ENCODE peak calls at places on chromosomes 7 and 10, in four cellular contexts. F is vagina, M is astrocyte of the spinal cord, J is AG10803. P is an unnamed sample.

GRCh38 chr10:72094574-72094973 is 6.2 kb upstream of the SPOCK2 start:
- DNase-seq in M (no peak), F (no peak), J (no peak), P (no peak)

GRCh38 chr7:147803625-147804024 is 786.9 kb upstream of the C7orf33 start:
- DNase-seq in F (no peak), M (no peak), J (no peak), P (no peak)

GRCh38 chr7:92517626-92518025 is 10.7 kb downstream of the PEX1 start:
- DNase-seq in F (no peak), J (peak; percentile 9), M (peak; percentile 5), P (no peak)

GRCh38 chr7:424961-425793 is 94.5 kb downstream of the PDGFA start:
- DNase-seq in J (peak; percentile 2), F (no peak), M (no peak), P (peak; percentile 6)

GRCh38 chr10:484925-485661 is 204.4 kb downstream of the DIP2C start:
- DNase-seq in J (no peak), F (no peak), M (peak; percentile 41), P (peak; percentile 28)

GRCh38 chr7:23938937-23939552 is 229.0 kb downstream of the STK31 start:
- DNase-seq in M (peak; percentile 30), F (no peak), J (peak; percentile 43), P (peak; percentile 20)

GRCh38 chr10:16792675-16793074 is 24.5 kb downstream of the RSU1 start:
- DNase-seq in F (no peak), M (peak; percentile 79), J (peak; percentile 42), P (peak; percentile 2)

GRCh38 chr7:128115821-128116723 is 84.8 kb upstream of the LRRC4 start:
- DNase-seq in M (no peak), F (peak; percentile 77), J (no peak), P (no peak)

GRCh38 chr10:32295027-32295426 is 51.9 kb downstream of the EPC1 start:
- DNase-seq in M (no peak), F (no peak), J (no peak), P (no peak)

GRCh38 chr10:26555719-26556368 is 117.7 kb downstream of the APBB1IP start:
- DNase-seq in M (peak; percentile 29), J (peak; percentile 85), F (no peak), P (peak; percentile 89)

GRCh38 chr10:4205113-4205512 is 420.1 kb upstream of the KLF6 start:
- DNase-seq in M (no peak), J (no peak), F (no peak), P (no peak)

GRCh38 chr10:114538544-114538906 is 119.5 kb downstream of the ABLIM1 start:
- DNase-seq in F (no peak), M (no peak), J (no peak), P (no peak)

GRCh38 chr7:897086-897485 is 20.7 kb downstream of the GET4 start:
- DNase-seq in F (no peak), J (no peak), M (no peak), P (no peak)

GRCh38 chr10:124935946-124936345 is 6.0 kb upstream of the ZRANB1 start:
- DNase-seq in J (peak; percentile 12), F (no peak), M (no peak), P (no peak)

GRCh38 chr7:131035088-131035770 is 292.4 kb upstream of the MKLN1 start:
- DNase-seq in F (no peak), J (no peak), M (no peak), P (no peak)

GRCh38 chr10:24884316-24884715 is 68.1 kb downstream of the PRTFDC1 start:
- DNase-seq in J (peak; percentile 44), F (no peak), M (peak; percentile 37), P (no peak)

GRCh38 chr10:13893926-13894325 is 307.2 kb downstream of the PRPF18 start:
- DNase-seq in M (no peak), J (no peak), F (no peak), P (peak; percentile 52)

GRCh38 chr7:127392182-127392565 is 334 bp downstream of the ZNF800 start:
- DNase-seq in J (peak; percentile 71), F (no peak), M (peak; percentile 56), P (peak; percentile 35)

GRCh38 chr7:98265841-98266271 is 13.8 kb upstream of the TECPR1 start:
- DNase-seq in M (peak; percentile 33), J (peak; percentile 91), F (no peak), P (no peak)

GRCh38 chr10:77799352-77799751 is 127.2 kb downstream of the DLG5 start:
- DNase-seq in F (no peak), M (peak; percentile 54), J (peak; percentile 12), P (no peak)

GRCh38 chr10:53107711-53108110 is 335.1 kb upstream of the MBL2 start:
- DNase-seq in F (no peak), M (no peak), J (no peak), P (no peak)

GRCh38 chr7:69457912-69458491 is 140.3 kb upstream of the AUTS2 start:
- DNase-seq in F (no peak), J (peak; percentile 56), M (peak; percentile 5), P (peak; percentile 16)

GRCh38 chr10:125006921-125007391 is 65.0 kb downstream of the ZRANB1 start:
- DNase-seq in M (no peak), J (peak; percentile 92), F (no peak), P (no peak)

GRCh38 chr7:47150497-47151260 is 431.2 kb downstream of the TNS3 start:
- DNase-seq in F (no peak), J (no peak), M (no peak), P (no peak)

GRCh38 chr7:1105189-1105588 is 17.3 kb downstream of the GPER1 start:
- DNase-seq in M (no peak), J (no peak), F (no peak), P (no peak)

GRCh38 chr10:78911533-78912340 is 157.0 kb upstream of the ZMIZ1 start:
- DNase-seq in J (no peak), F (no peak), M (no peak), P (no peak)

GRCh38 chr7:116524609-116525297 is at the start of gene CAV1:
- DNase-seq in J (peak; percentile 94), M (peak; percentile 97), F (no peak), P (peak; percentile 93)

GRCh38 chr7:44286618-44287487 is 38.5 kb downstream of the CAMK2B start:
- DNase-seq in F (no peak), J (no peak), M (no peak), P (no peak)

GRCh38 chr7:138186951-138187351 is 110.7 kb downstream of the AKR1D1 start:
- DNase-seq in F (no peak), M (peak; percentile 93), J (peak; percentile 5), P (peak; percentile 14)

GRCh38 chr7:116170180-116170579 is 40.2 kb upstream of the TES start:
- DNase-seq in M (no peak), J (no peak), F (no peak), P (no peak)

DNA sequence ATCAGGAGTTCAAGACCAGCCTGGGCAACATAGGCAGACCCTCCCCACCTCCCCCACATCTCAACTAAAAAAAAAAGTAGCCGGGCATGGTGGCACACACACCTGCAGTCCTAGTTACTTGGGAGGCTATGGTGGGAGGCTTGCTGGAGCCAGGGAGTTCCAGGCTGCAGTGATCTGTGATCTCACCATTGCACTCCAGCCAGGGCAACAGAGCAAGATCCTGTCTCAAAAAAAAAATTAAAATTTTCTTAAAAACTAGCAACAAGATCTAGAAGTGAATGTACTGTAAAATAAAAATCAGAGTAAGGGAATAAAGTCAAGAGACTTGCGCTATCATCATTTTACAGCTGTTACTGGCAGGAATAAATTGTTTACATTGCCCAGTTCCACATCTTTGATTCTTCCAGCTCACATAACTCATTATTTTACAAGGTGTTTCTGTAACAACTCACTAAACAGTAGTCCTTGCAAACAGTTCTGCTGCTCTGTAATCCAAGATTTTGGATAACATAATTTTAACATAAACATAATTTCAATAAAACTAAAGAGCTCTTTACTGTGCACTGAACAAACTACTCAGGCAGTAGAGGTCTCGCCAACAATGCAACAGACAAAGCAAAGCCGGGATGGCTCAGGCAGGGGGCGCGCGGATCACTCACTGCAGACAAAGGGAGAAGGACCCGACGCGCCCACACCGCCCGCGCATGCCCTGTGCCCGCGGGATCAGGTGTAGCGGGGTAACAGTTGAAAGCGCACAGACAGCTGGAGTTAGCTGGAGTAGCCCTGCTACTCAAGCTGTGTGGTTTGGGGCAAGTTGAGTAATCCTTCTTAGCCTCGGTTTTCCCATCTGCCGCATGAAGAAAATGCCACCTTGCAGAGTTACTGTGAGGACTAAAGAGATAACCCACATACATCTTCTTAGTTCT is 73.3 kb upstream of the NFE2L3 start:
- DNase-seq in F (no peak), M (peak; percentile 38), J (peak; percentile 3), P (no peak)
- H3K4me3 ChIP-seq in F (no peak overlapping the region), M (no peak overlapping the region), J (no peak overlapping the region), P (no peak overlapping the region)

GRCh38 chr7:106290319-106290718 is 5.5 kb upstream of the NAMPT start:
- DNase-seq in F (no peak), J (no peak), M (no peak), P (no peak)

GRCh38 chr7:106291247-106291646 is 6.5 kb upstream of the NAMPT start:
- DNase-seq in F (no peak), M (no peak), J (no peak), P (no peak)

GRCh38 chr7:106289848-106290247 is 5.1 kb upstream of the NAMPT start:
- DNase-seq in F (no peak), J (peak; percentile 29), M (no peak), P (no peak)

GRCh38 chr7:106294334-106294733 is 9.6 kb upstream of the NAMPT start:
- DNase-seq in F (no peak), J (no peak), M (no peak), P (no peak)
- TF ChIP-seq CTCF in F (no peak), J (peak; percentile 20), M (peak; percentile 26), P (peak; percentile 41)

DNA sequence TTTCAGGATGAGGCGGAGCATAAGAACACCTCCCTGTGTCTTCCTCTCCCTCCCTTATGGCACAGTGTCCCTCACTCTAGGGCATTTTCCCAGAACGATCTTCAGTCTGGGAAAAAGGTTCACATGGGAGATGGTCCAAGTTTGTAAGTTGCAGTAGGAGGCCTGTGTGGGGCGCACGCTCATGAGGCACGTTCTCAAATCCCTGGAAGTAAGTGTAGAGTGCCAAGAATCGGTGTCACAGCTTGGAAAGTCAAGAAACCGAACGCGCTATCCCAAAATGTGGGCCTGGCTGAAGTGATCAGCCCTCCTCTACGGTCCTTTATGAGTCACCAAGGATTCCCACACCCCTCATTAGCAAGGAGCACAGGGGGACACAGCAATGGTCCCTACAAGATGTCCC is 23.9 kb upstream of the SMARCD3 start:
- DNase-seq in F (no peak), M (no peak), J (peak; percentile 18), P (peak; percentile 31)
- H3K4me3 ChIP-seq in F (no peak overlapping the region), M (no peak overlapping the region), J (no peak overlapping the region), P (no peak overlapping the region)

GRCh38 chr7:82417898-82418297 is 25.7 kb downstream of the CACNA2D1 start:
- DNase-seq in F (no peak), M (no peak), J (no peak), P (no peak)
- TF ChIP-seq CTCF in F (no peak), M (no peak), J (no peak), P (no peak)

GRCh38 chr10:29408847-29409240 is 120.0 kb downstream of the LYZL1 start:
- DNase-seq in F (no peak), M (no peak), J (no peak), P (no peak)
- H3K4me3 ChIP-seq in F (peak overlapping the region; percentile 64), M (peak overlapping the region; percentile 78), J (peak overlapping the region; percentile 86), P (peak overlapping the region; percentile 91)